ENCODE peak calls at places on chromosomes 3 and 15, in nine cellular contexts. One of them, this sample, is unnamed.

GRCh38 chr15:48191574-48192225 is at the start of gene CTXN2:
- DNase-seq in cardiac muscle cell: peak
- DNase-seq in fibroblast of villous mesenchyme: no peak
- DNase-seq in fibroblast of mammary gland: no peak
- DNase-seq in left ventricle myocardium inferior: no peak
- DNase-seq in cardiac fibroblast: no peak
- DNase-seq in CD8-positive, alpha-beta T cell: no peak
- DNase-seq in fibroblast of pulmonary artery: no peak
- DNase-seq in BJ: no peak
- DNase-seq in this sample: no peak

GRCh38 chr3:125498630-125499029 is 21.4 kb downstream of the SNX4 start:
- DNase-seq in cardiac muscle cell: no peak
- DNase-seq in fibroblast of villous mesenchyme: no peak
- DNase-seq in fibroblast of mammary gland: no peak
- DNase-seq in left ventricle myocardium inferior: no peak
- DNase-seq in cardiac fibroblast: no peak
- DNase-seq in CD8-positive, alpha-beta T cell: no peak
- DNase-seq in fibroblast of pulmonary artery: no peak
- DNase-seq in BJ: no peak
- DNase-seq in this sample: no peak

GRCh38 chr15:100245855-100246254 is 95.9 kb downstream of the ADAMTS17 start:
- DNase-seq in cardiac muscle cell: no peak
- DNase-seq in fibroblast of villous mesenchyme: no peak
- DNase-seq in fibroblast of mammary gland: no peak
- DNase-seq in left ventricle myocardium inferior: no peak
- DNase-seq in cardiac fibroblast: no peak
- DNase-seq in CD8-positive, alpha-beta T cell: no peak
- DNase-seq in fibroblast of pulmonary artery: no peak
- DNase-seq in BJ: no peak
- DNase-seq in this sample: no peak

GRCh38 chr15:96122077-96123027 is 208.1 kb upstream of the NR2F2 start:
- DNase-seq in cardiac muscle cell: peak
- DNase-seq in fibroblast of villous mesenchyme: peak
- DNase-seq in fibroblast of mammary gland: peak
- DNase-seq in left ventricle myocardium inferior: no peak
- DNase-seq in cardiac fibroblast: no peak
- DNase-seq in CD8-positive, alpha-beta T cell: no peak
- DNase-seq in fibroblast of pulmonary artery: no peak
- DNase-seq in BJ: no peak
- DNase-seq in this sample: no peak

GRCh38 chr15:78004919-78005634 is 72.4 kb downstream of the TBC1D2B start:
- DNase-seq in cardiac muscle cell: no peak
- DNase-seq in fibroblast of villous mesenchyme: peak
- DNase-seq in fibroblast of mammary gland: peak
- DNase-seq in left ventricle myocardium inferior: peak
- DNase-seq in cardiac fibroblast: peak
- DNase-seq in CD8-positive, alpha-beta T cell: no peak
- DNase-seq in fibroblast of pulmonary artery: peak
- DNase-seq in BJ: peak
- DNase-seq in this sample: peak

GRCh38 chr15:90306560-90306959 is 41.1 kb downstream of the NGRN start:
- DNase-seq in cardiac muscle cell: no peak
- DNase-seq in fibroblast of villous mesenchyme: peak
- DNase-seq in fibroblast of mammary gland: no peak
- DNase-seq in left ventricle myocardium inferior: no peak
- DNase-seq in cardiac fibroblast: no peak
- DNase-seq in CD8-positive, alpha-beta T cell: peak
- DNase-seq in fibroblast of pulmonary artery: no peak
- DNase-seq in BJ: no peak
- DNase-seq in this sample: no peak

GRCh38 chr3:14913926-14914776 is 33.2 kb upstream of the NR2C2 start:
- DNase-seq in cardiac muscle cell: no peak
- DNase-seq in fibroblast of villous mesenchyme: no peak
- DNase-seq in fibroblast of mammary gland: no peak
- DNase-seq in left ventricle myocardium inferior: no peak
- DNase-seq in cardiac fibroblast: no peak
- DNase-seq in CD8-positive, alpha-beta T cell: no peak
- DNase-seq in fibroblast of pulmonary artery: no peak
- DNase-seq in BJ: no peak
- DNase-seq in this sample: no peak

GRCh38 chr3:53109822-53110771 is 20.1 kb downstream of the RFT1 start:
- DNase-seq in cardiac muscle cell: peak
- DNase-seq in fibroblast of villous mesenchyme: peak
- DNase-seq in fibroblast of mammary gland: peak
- DNase-seq in left ventricle myocardium inferior: peak
- DNase-seq in cardiac fibroblast: peak
- DNase-seq in CD8-positive, alpha-beta T cell: no peak
- DNase-seq in fibroblast of pulmonary artery: peak
- DNase-seq in BJ: peak
- DNase-seq in this sample: peak

GRCh38 chr3:23086366-23086765 is 116.8 kb upstream of the UBE2E2 start:
- DNase-seq in cardiac muscle cell: no peak
- DNase-seq in fibroblast of villous mesenchyme: no peak
- DNase-seq in fibroblast of mammary gland: no peak
- DNase-seq in left ventricle myocardium inferior: no peak
- DNase-seq in cardiac fibroblast: no peak
- DNase-seq in CD8-positive, alpha-beta T cell: no peak
- DNase-seq in fibroblast of pulmonary artery: no peak
- DNase-seq in BJ: no peak
- DNase-seq in this sample: peak

GRCh38 chr3:87503901-87504498 is 227.6 kb upstream of the POU1F1 start:
- DNase-seq in cardiac muscle cell: peak
- DNase-seq in fibroblast of villous mesenchyme: peak
- DNase-seq in fibroblast of mammary gland: peak
- DNase-seq in left ventricle myocardium inferior: no peak
- DNase-seq in cardiac fibroblast: peak
- DNase-seq in CD8-positive, alpha-beta T cell: no peak
- DNase-seq in fibroblast of pulmonary artery: peak
- DNase-seq in BJ: peak
- DNase-seq in this sample: peak

GRCh38 chr3:146801492-146801891 is 196.3 kb upstream of the PLSCR5 start:
- DNase-seq in cardiac muscle cell: no peak
- DNase-seq in fibroblast of villous mesenchyme: no peak
- DNase-seq in fibroblast of mammary gland: no peak
- DNase-seq in left ventricle myocardium inferior: no peak
- DNase-seq in cardiac fibroblast: no peak
- DNase-seq in CD8-positive, alpha-beta T cell: no peak
- DNase-seq in fibroblast of pulmonary artery: no peak
- DNase-seq in BJ: no peak
- DNase-seq in this sample: no peak

GRCh38 chr3:179452166-179452544 is 885 bp upstream of the GNB4 start:
- DNase-seq in cardiac muscle cell: peak
- DNase-seq in fibroblast of villous mesenchyme: peak
- DNase-seq in fibroblast of mammary gland: peak
- DNase-seq in left ventricle myocardium inferior: no peak
- DNase-seq in cardiac fibroblast: peak
- DNase-seq in CD8-positive, alpha-beta T cell: no peak
- DNase-seq in fibroblast of pulmonary artery: peak
- DNase-seq in BJ: no peak
- DNase-seq in this sample: peak

GRCh38 chr3:136819784-136820640 is 1.1 kb downstream of the SLC35G2 start:
- DNase-seq in cardiac muscle cell: peak
- DNase-seq in fibroblast of villous mesenchyme: peak
- DNase-seq in fibroblast of mammary gland: peak
- DNase-seq in left ventricle myocardium inferior: peak
- DNase-seq in cardiac fibroblast: peak
- DNase-seq in CD8-positive, alpha-beta T cell: peak
- DNase-seq in fibroblast of pulmonary artery: peak
- DNase-seq in BJ: no peak
- DNase-seq in this sample: peak

GRCh38 chr3:66353530-66353929 is 132.7 kb downstream of the SLC25A26 start:
- DNase-seq in cardiac muscle cell: no peak
- DNase-seq in fibroblast of villous mesenchyme: peak
- DNase-seq in fibroblast of mammary gland: peak
- DNase-seq in left ventricle myocardium inferior: no peak
- DNase-seq in cardiac fibroblast: peak
- DNase-seq in CD8-positive, alpha-beta T cell: no peak
- DNase-seq in fibroblast of pulmonary artery: peak
- DNase-seq in BJ: no peak
- DNase-seq in this sample: peak

DNA sequence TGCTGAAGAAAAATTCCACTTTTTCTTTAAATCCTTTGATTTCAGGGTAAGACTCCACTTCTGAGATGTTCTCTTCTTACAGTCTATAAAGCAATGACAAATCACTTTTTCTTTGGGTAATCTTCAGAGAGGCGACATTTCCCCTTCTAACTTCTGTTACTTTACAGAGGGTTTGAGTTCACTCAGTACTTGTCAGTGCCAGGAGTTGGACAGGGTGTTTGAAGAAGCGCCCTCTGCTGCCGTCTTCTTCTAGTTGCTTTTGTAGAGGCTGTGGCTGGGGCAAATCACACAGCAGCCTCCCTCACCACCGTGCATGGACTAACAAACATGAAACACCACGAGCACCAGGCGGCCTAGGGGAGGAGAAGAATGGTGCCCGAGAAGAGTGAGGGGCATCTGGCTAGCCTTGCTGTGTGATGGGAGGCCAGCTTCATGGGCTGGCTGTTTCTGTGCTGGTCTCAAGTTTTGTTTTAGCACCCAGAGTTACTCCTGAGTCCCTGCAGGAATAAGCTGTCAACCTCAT is at the start of gene CD80:
- DNase-seq in cardiac muscle cell: peak
- DNase-seq in fibroblast of villous mesenchyme: peak
- DNase-seq in fibroblast of mammary gland: peak
- DNase-seq in left ventricle myocardium inferior: peak
- DNase-seq in cardiac fibroblast: peak
- DNase-seq in CD8-positive, alpha-beta T cell: peak
- DNase-seq in fibroblast of pulmonary artery: peak
- DNase-seq in BJ: no peak
- DNase-seq in this sample: peak
- TF ChIP-seq CTCF in cardiac muscle cell: peak
- TF ChIP-seq CTCF in fibroblast of villous mesenchyme: peak
- TF ChIP-seq CTCF in fibroblast of mammary gland: peak
- TF ChIP-seq CTCF in left ventricle myocardium inferior: peak
- TF ChIP-seq CTCF in cardiac fibroblast: peak
- TF ChIP-seq CTCF in CD8-positive, alpha-beta T cell: peak
- TF ChIP-seq CTCF in fibroblast of pulmonary artery: peak
- TF ChIP-seq CTCF in BJ: peak
- TF ChIP-seq CTCF in this sample: peak

GRCh38 chr15:42510258-42511009 is 15.0 kb downstream of the SNAP23 start:
- DNase-seq in cardiac muscle cell: no peak
- DNase-seq in fibroblast of villous mesenchyme: peak
- DNase-seq in fibroblast of mammary gland: peak
- DNase-seq in left ventricle myocardium inferior: no peak
- DNase-seq in cardiac fibroblast: no peak
- DNase-seq in CD8-positive, alpha-beta T cell: no peak
- DNase-seq in fibroblast of pulmonary artery: no peak
- DNase-seq in BJ: no peak
- DNase-seq in this sample: no peak
- H3K4me3 ChIP-seq in cardiac muscle cell: no peak
- H3K4me3 ChIP-seq in fibroblast of villous mesenchyme: no peak
- H3K4me3 ChIP-seq in fibroblast of mammary gland: no peak
- H3K4me3 ChIP-seq in left ventricle myocardium inferior: no peak
- H3K4me3 ChIP-seq in cardiac fibroblast: no peak
- H3K4me3 ChIP-seq in CD8-positive, alpha-beta T cell: no peak
- H3K4me3 ChIP-seq in fibroblast of pulmonary artery: no peak
- H3K4me3 ChIP-seq in BJ: no peak
- H3K4me3 ChIP-seq in this sample: no peak

GRCh38 chr3:63876260-63876659 is 12.6 kb downstream of the ATXN7 start:
- DNase-seq in cardiac muscle cell: no peak
- DNase-seq in fibroblast of villous mesenchyme: peak
- DNase-seq in fibroblast of mammary gland: no peak
- DNase-seq in left ventricle myocardium inferior: no peak
- DNase-seq in cardiac fibroblast: no peak
- DNase-seq in CD8-positive, alpha-beta T cell: no peak
- DNase-seq in fibroblast of pulmonary artery: no peak
- DNase-seq in BJ: no peak
- DNase-seq in this sample: no peak

GRCh38 chr3:63878394-63879089 is 14.9 kb downstream of the ATXN7 start:
- DNase-seq in cardiac muscle cell: no peak
- DNase-seq in fibroblast of villous mesenchyme: no peak
- DNase-seq in fibroblast of mammary gland: no peak
- DNase-seq in left ventricle myocardium inferior: no peak
- DNase-seq in cardiac fibroblast: no peak
- DNase-seq in CD8-positive, alpha-beta T cell: no peak
- DNase-seq in fibroblast of pulmonary artery: no peak
- DNase-seq in BJ: no peak
- DNase-seq in this sample: no peak

GRCh38 chr3:63877737-63878393 is 14.2 kb downstream of the ATXN7 start:
- DNase-seq in cardiac muscle cell: no peak
- DNase-seq in fibroblast of villous mesenchyme: no peak
- DNase-seq in fibroblast of mammary gland: no peak
- DNase-seq in left ventricle myocardium inferior: no peak
- DNase-seq in cardiac fibroblast: peak
- DNase-seq in CD8-positive, alpha-beta T cell: no peak
- DNase-seq in fibroblast of pulmonary artery: no peak
- DNase-seq in BJ: no peak
- DNase-seq in this sample: peak

GRCh38 chr3:63874769-63875168 is 11.1 kb downstream of the ATXN7 start:
- DNase-seq in cardiac muscle cell: no peak
- DNase-seq in fibroblast of villous mesenchyme: no peak
- DNase-seq in fibroblast of mammary gland: no peak
- DNase-seq in left ventricle myocardium inferior: no peak
- DNase-seq in cardiac fibroblast: no peak
- DNase-seq in CD8-positive, alpha-beta T cell: no peak
- DNase-seq in fibroblast of pulmonary artery: no peak
- DNase-seq in BJ: no peak
- DNase-seq in this sample: no peak

DNA sequence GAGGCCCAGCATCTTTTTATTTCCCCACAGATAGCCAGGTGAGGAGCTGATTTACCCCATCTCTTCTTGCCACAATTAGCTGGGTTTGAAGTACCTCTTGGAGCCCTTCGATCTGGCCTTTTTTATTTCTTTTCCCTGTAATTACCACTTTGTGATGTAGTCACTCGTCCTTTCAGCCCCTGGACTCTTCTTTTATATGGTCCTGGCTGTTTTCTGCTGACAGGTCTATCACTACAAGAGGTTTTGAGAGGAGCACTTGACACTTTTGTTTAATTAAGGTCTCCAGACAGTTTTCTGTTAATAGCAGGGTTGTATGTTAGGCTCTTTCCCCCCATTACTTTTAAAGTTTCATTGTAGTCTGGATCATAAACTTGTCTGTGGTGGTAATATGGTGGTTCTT is 11.8 kb downstream of the ATXN7 start:
- DNase-seq in cardiac muscle cell: no peak
- DNase-seq in fibroblast of villous mesenchyme: no peak
- DNase-seq in fibroblast of mammary gland: no peak
- DNase-seq in left ventricle myocardium inferior: no peak
- DNase-seq in cardiac fibroblast: no peak
- DNase-seq in CD8-positive, alpha-beta T cell: no peak
- DNase-seq in fibroblast of pulmonary artery: no peak
- DNase-seq in BJ: no peak
- DNase-seq in this sample: no peak
- TF ChIP-seq CTCF in cardiac muscle cell: no peak
- TF ChIP-seq CTCF in fibroblast of villous mesenchyme: no peak
- TF ChIP-seq CTCF in fibroblast of mammary gland: no peak
- TF ChIP-seq CTCF in left ventricle myocardium inferior: no peak
- TF ChIP-seq CTCF in cardiac fibroblast: no peak
- TF ChIP-seq CTCF in CD8-positive, alpha-beta T cell: no peak
- TF ChIP-seq CTCF in fibroblast of pulmonary artery: no peak
- TF ChIP-seq CTCF in BJ: no peak
- TF ChIP-seq CTCF in this sample: no peak

GRCh38 chr15:80151576-80151975 is 1.2 kb upstream of the FAH start:
- DNase-seq in cardiac muscle cell: no peak
- DNase-seq in fibroblast of villous mesenchyme: no peak
- DNase-seq in fibroblast of mammary gland: no peak
- DNase-seq in left ventricle myocardium inferior: no peak
- DNase-seq in cardiac fibroblast: no peak
- DNase-seq in CD8-positive, alpha-beta T cell: no peak
- DNase-seq in fibroblast of pulmonary artery: no peak
- DNase-seq in BJ: no peak
- DNase-seq in this sample: no peak
- H3K4me3 ChIP-seq in cardiac muscle cell: no peak
- H3K4me3 ChIP-seq in fibroblast of villous mesenchyme: no peak
- H3K4me3 ChIP-seq in fibroblast of mammary gland: no peak
- H3K4me3 ChIP-seq in left ventricle myocardium inferior: peak
- H3K4me3 ChIP-seq in cardiac fibroblast: no peak
- H3K4me3 ChIP-seq in CD8-positive, alpha-beta T cell: no peak
- H3K4me3 ChIP-seq in fibroblast of pulmonary artery: no peak
- H3K4me3 ChIP-seq in BJ: no peak
- H3K4me3 ChIP-seq in this sample: no peak

GRCh38 chr3:187952849-187953248 is 201.1 kb upstream of the LPP start:
- DNase-seq in cardiac muscle cell: no peak
- DNase-seq in fibroblast of villous mesenchyme: no peak
- DNase-seq in fibroblast of mammary gland: no peak
- DNase-seq in left ventricle myocardium inferior: no peak
- DNase-seq in cardiac fibroblast: no peak
- DNase-seq in CD8-positive, alpha-beta T cell: no peak
- DNase-seq in fibroblast of pulmonary artery: no peak
- DNase-seq in BJ: no peak
- DNase-seq in this sample: peak
- TF ChIP-seq CTCF in cardiac muscle cell: no peak
- TF ChIP-seq CTCF in fibroblast of villous mesenchyme: no peak
- TF ChIP-seq CTCF in fibroblast of mammary gland: no peak
- TF ChIP-seq CTCF in left ventricle myocardium inferior: no peak
- TF ChIP-seq CTCF in cardiac fibroblast: no peak
- TF ChIP-seq CTCF in CD8-positive, alpha-beta T cell: no peak
- TF ChIP-seq CTCF in fibroblast of pulmonary artery: no peak
- TF ChIP-seq CTCF in BJ: no peak
- TF ChIP-seq CTCF in this sample: no peak

This sample was measured in AG10803.